ENCODE peak calls at places on chromosomes 12 and 14, in six cellular contexts. Y is activated T-cell treated with anti-CD3 and anti-CD28 coated beads for 4 hours; X is stimulated activated CD4-positive, alpha-beta T cell treated with anti-CD3 and anti-CD28 coated beads, Interleukin-4, amount 100 ng/mL, for 48 hours; W is mammary epithelial cell; R is colonic mucosa; E is SW480. L is an unnamed sample.

GRCh38 chr12:53381739-53382630 is 2.0 kb downstream of the SP1 start:
- DNase-seq in Y (peak), X (no peak), W (peak), R (peak), E (peak), L (no peak)

GRCh38 chr12:29591140-29592020 is 93.9 kb upstream of the OVCH1 start:
- DNase-seq in Y (no peak), X (no peak), W (no peak), R (no peak), E (no peak), L (no peak)

GRCh38 chr14:49761839-49762551 is 6.0 kb upstream of the KLHDC2 start:
- DNase-seq in Y (no peak), X (no peak), W (no peak), R (no peak), E (no peak), L (no peak)

GRCh38 chr14:103736546-103737431 is 21.2 kb downstream of the ZFYVE21 start:
- DNase-seq in Y (no peak), X (no peak), W (no peak), R (no peak), E (no peak), L (no peak)

GRCh38 chr12:6956332-6956727 is 5.2 kb downstream of the PTPN6 start:
- DNase-seq in Y (no peak), X (no peak), W (no peak), R (no peak), E (no peak), L (no peak)

GRCh38 chr14:100692859-100693558 is 33.7 kb upstream of the DLK1 start:
- DNase-seq in Y (no peak), X (no peak), W (peak), R (no peak), E (peak), L (peak)

GRCh38 chr12:90152897-90153624 is 444.4 kb upstream of the ATP2B1 start:
- DNase-seq in Y (no peak), X (no peak), W (no peak), R (no peak), E (peak), L (no peak)

GRCh38 chr14:63857467-63858030 is 4.7 kb downstream of the SYNE2 start:
- DNase-seq in Y (peak), X (no peak), W (peak), R (no peak), E (peak), L (no peak)

GRCh38 chr12:77847665-77848431 is 17.2 kb downstream of the NAV3 start:
- DNase-seq in Y (no peak), X (no peak), W (peak), R (no peak), E (peak), L (no peak)

GRCh38 chr14:67186789-67187188 is 2.5 kb upstream of the GARIN2 start:
- DNase-seq in Y (no peak), X (no peak), W (peak), R (no peak), E (peak), L (no peak)

GRCh38 chr14:104512061-104512460 is 67.5 kb upstream of the C14orf180 start:
- DNase-seq in Y (no peak), X (no peak), W (no peak), R (no peak), E (no peak), L (no peak)

GRCh38 chr12:21607701-21608100 is 3.1 kb upstream of the GYS2 start:
- DNase-seq in Y (no peak), X (no peak), W (no peak), R (no peak), E (peak), L (no peak)

GRCh38 chr12:5723071-5723470 is 222.0 kb downstream of the ANO2 start:
- DNase-seq in Y (no peak), X (no peak), W (no peak), R (no peak), E (no peak), L (no peak)

GRCh38 chr14:94906991-94907587 is 137.2 kb upstream of the GSC start:
- DNase-seq in Y (no peak), X (no peak), W (no peak), R (no peak), E (no peak), L (no peak)

GRCh38 chr12:22234561-22234960 is 99.9 kb downstream of the ST8SIA1 start:
- DNase-seq in Y (no peak), X (no peak), W (no peak), R (no peak), E (no peak), L (no peak)

GRCh38 chr12:2683283-2684025 is 111.3 kb upstream of the FKBP4 start:
- DNase-seq in Y (no peak), X (no peak), W (no peak), R (peak), E (no peak), L (no peak)

GRCh38 chr14:47148686-47149085 is 497.1 kb upstream of the RPL10L start:
- DNase-seq in Y (no peak), X (no peak), W (no peak), R (no peak), E (no peak), L (no peak)

L was measured in 8988T.